ENCODE peak calls at places on chromosomes 4 and X, in nine cellular contexts. H is MM.1S; A is pancreas; G is CD4-positive, CD25-positive, alpha-beta regulatory T cell; R is thoracic aorta; Y is iPS DF 6.9; D is CD8-positive, alpha-beta memory T cell; Q is CD8-positive, alpha-beta T cell; U is mucosa of descending colon. N is an unnamed sample. For H3K4me1, the result is how much of the 10 kb centered on the place peaks cover.

GRCh38 chr4:1278336-1278670 is 11.4 kb upstream of the MAEA start:
- DNase-seq in H (no peak), A (no peak), G (no peak), R (no peak), Y (no peak), D (no peak), Q (no peak), U (no peak), N (no peak)

GRCh38 chr4:31104033-31104432 is 383.9 kb downstream of the PCDH7 start:
- DNase-seq in H (no peak), A (no peak), G (no peak), R (no peak), Y (no peak), D (no peak), Q (no peak), U (no peak), N (no peak)

GRCh38 chrX:150212672-150213480 is 150.2 kb upstream of the MAMLD1 start:
- DNase-seq in H (no peak), A (peak), G (no peak), R (no peak), Y (no peak), D (no peak), Q (no peak), U (no peak), N (no peak)

GRCh38 chr4:22720091-22720490 is 27.4 kb downstream of the GBA3 start:
- DNase-seq in H (no peak), A (no peak), G (no peak), R (no peak), Y (no peak), D (no peak), Q (no peak), U (no peak), N (no peak)

GRCh38 chr4:109398928-109399327 is 34.7 kb upstream of the SEC24B start:
- DNase-seq in H (no peak), A (no peak), G (no peak), R (no peak), Y (no peak), D (no peak), Q (no peak), U (no peak), N (no peak)

GRCh38 chrX:107228486-107228819 is 22.0 kb downstream of the DNAAF6 start:
- DNase-seq in H (no peak), A (no peak), G (no peak), R (no peak), Y (no peak), D (no peak), Q (no peak), U (no peak), N (no peak)

GRCh38 chr4:67712000-67712625 is 11.2 kb upstream of the UBA6 start:
- DNase-seq in H (no peak), A (no peak), G (no peak), R (no peak), Y (no peak), D (no peak), Q (no peak), U (no peak), N (no peak)

GRCh38 chr4:185480016-185480732 is 8.6 kb upstream of the CCDC110 start:
- DNase-seq in H (peak), A (no peak), G (no peak), R (no peak), Y (no peak), D (no peak), Q (no peak), U (no peak), N (peak)

GRCh38 chrX:111133389-111133788 is 37.4 kb downstream of the PAK3 start:
- DNase-seq in H (no peak), A (no peak), G (no peak), R (no peak), Y (no peak), D (no peak), Q (no peak), U (no peak), N (no peak)

GRCh38 chrX:91137881-91138280 is 296.8 kb upstream of the PABPC5 start:
- DNase-seq in H (no peak), A (no peak), G (no peak), R (no peak), Y (no peak), D (no peak), Q (no peak), U (no peak), N (no peak)

GRCh38 chrX:78131117-78131516 is 8.3 kb downstream of the TAF9B start:
- DNase-seq in H (no peak), A (no peak), G (no peak), R (no peak), Y (no peak), D (no peak), Q (no peak), U (no peak), N (no peak)

GRCh38 chrX:100098660-100099375 is 311.3 kb downstream of the PCDH19 start:
- DNase-seq in H (no peak), A (no peak), G (no peak), R (no peak), Y (no peak), D (no peak), Q (no peak), U (no peak), N (no peak)

GRCh38 chrX:153966841-153967535 is 4.6 kb downstream of the HCFC1 start:
- DNase-seq in H (no peak), A (no peak), G (no peak), R (no peak), Y (no peak), D (peak), Q (no peak), U (no peak), N (no peak)

GRCh38 chrX:39519213-39519544 is 578.6 kb downstream of the BCOR start:
- DNase-seq in H (no peak), A (no peak), G (no peak), R (no peak), Y (no peak), D (no peak), Q (no peak), U (no peak), N (no peak)

GRCh38 chr4:120568736-120569135 is 353.8 kb downstream of the PRDM5 start:
- DNase-seq in H (no peak), A (no peak), G (no peak), R (no peak), Y (no peak), D (no peak), Q (no peak), U (no peak), N (no peak)

GRCh38 chr4:78749258-78749971 is 26.7 kb upstream of the BMP2K start:
- DNase-seq in H (no peak), A (no peak), G (no peak), R (no peak), Y (no peak), D (no peak), Q (no peak), U (no peak), N (no peak)

GRCh38 chrX:77742788-77743476 is 43.1 kb downstream of the ATRX start:
- DNase-seq in H (no peak), A (no peak), G (no peak), R (peak), Y (no peak), D (no peak), Q (no peak), U (no peak), N (no peak)

GRCh38 chr4:183140911-183141320 is 41.9 kb downstream of the WWC2 start:
- DNase-seq in H (no peak), A (no peak), G (no peak), R (no peak), Y (no peak), D (no peak), Q (no peak), U (no peak), N (no peak)

GRCh38 chrX:96700625-96701024 is 16.0 kb downstream of the DIAPH2 start:
- DNase-seq in H (no peak), A (no peak), G (no peak), R (no peak), Y (no peak), D (no peak), Q (no peak), U (no peak), N (no peak)

GRCh38 chr4:110245567-110245966 is 47.2 kb upstream of the ELOVL6 start:
- DNase-seq in H (no peak), A (no peak), G (no peak), R (no peak), Y (no peak), D (no peak), Q (no peak), U (no peak), N (no peak)

GRCh38 chr4:187603093-187603395 is 392.5 kb upstream of the ZFP42 start:
- DNase-seq in H (no peak), A (no peak), G (no peak), R (no peak), Y (no peak), D (no peak), Q (no peak), U (no peak), N (no peak)

GRCh38 chr4:47315346-47315745 is 148.2 kb downstream of the COMMD8 start:
- DNase-seq in H (no peak), A (no peak), G (no peak), R (no peak), Y (no peak), D (no peak), Q (no peak), U (no peak), N (no peak)

GRCh38 chrX:16807976-16808542 is 21.8 kb downstream of the TXLNG start:
- DNase-seq in H (no peak), A (no peak), G (no peak), R (no peak), Y (no peak), D (no peak), Q (no peak), U (no peak), N (no peak)

DNA sequence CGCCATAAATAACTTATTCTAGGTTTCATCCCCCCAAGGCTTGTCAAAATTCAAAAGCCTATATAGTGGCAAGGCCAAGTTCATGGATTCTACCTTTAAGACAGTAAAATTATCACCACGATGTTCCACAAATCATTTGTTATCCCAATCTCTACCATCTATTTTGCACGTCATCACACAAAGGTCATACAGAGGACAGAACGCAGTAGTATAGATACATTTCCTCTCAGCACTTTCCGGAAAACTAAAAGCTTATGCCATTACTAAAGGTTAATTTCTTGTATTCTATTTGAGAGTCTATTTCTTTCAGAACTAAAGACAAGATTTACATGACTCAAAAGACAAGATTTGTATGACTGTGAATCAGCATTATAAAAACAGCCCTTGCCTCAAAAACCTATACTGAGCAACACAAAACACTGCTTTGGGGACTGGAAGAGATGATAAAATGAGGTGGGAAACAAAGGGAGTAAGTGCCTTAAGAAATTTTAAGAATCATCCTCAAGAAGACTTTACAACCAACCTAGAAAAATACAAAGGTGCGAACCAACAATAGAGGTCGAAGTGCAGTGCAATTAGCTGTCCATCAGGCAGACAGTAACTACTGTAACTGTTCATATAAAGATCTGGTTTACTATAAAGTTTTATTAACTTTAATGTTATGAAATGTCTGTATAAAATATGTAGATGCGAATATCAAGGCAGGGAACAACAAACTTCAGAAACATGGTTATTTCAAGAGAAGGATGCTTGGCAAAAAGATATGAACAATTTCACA is 7.6 kb downstream of the UBE2D3 start:
- DNase-seq in H (no peak), A (no peak), G (peak), R (no peak), Y (no peak), D (peak), Q (no peak), U (no peak), N (no peak)
- H3K4me3 ChIP-seq in H (no peak), A (no peak), G (peak), R (peak), Y (no peak), D (peak), Q (peak), U (no peak), N (no peak)

GRCh38 chr4:173261052-173261451 is 73.1 kb downstream of the HMGB2 start:
- DNase-seq in H (no peak), A (no peak), G (no peak), R (no peak), Y (no peak), D (no peak), Q (no peak), U (no peak), N (no peak)
- H3K4me1 ChIP-seq in H (under half), A (under half), G (under half), R (under half), Y (under half), D (under half), Q (under half), U (under half), N (half or more)

GRCh38 chrX:129953334-129953648 is 29.1 kb upstream of the BCORL1 start:
- DNase-seq in H (no peak), A (peak), G (no peak), R (no peak), Y (no peak), D (no peak), Q (no peak), U (no peak), N (no peak)
- H3K4me3 ChIP-seq in H (peak), A (no peak), G (peak), R (peak), Y (peak), D (no peak), Q (peak), U (no peak), N (peak)

GRCh38 chrX:72269671-72270251 is 7.3 kb downstream of the RPS4X start:
- DNase-seq in H (no peak), A (no peak), G (no peak), R (peak), Y (no peak), D (no peak), Q (peak), U (no peak), N (no peak)

GRCh38 chrX:72268601-72269365 is 8.3 kb downstream of the RPS4X start:
- DNase-seq in H (no peak), A (no peak), G (no peak), R (no peak), Y (no peak), D (no peak), Q (no peak), U (no peak), N (no peak)

GRCh38 chrX:72271091-72271490 is 6.0 kb downstream of the RPS4X start:
- DNase-seq in H (no peak), A (no peak), G (no peak), R (no peak), Y (no peak), D (no peak), Q (no peak), U (no peak), N (no peak)

GRCh38 chrX:72271812-72272211 is 5.2 kb downstream of the RPS4X start:
- DNase-seq in H (no peak), A (no peak), G (no peak), R (no peak), Y (no peak), D (no peak), Q (no peak), U (no peak), N (no peak)

GRCh38 chrX:72270316-72270866 is 6.7 kb downstream of the RPS4X start:
- DNase-seq in H (no peak), A (no peak), G (no peak), R (no peak), Y (no peak), D (no peak), Q (no peak), U (no peak), N (no peak)
- H3K4me1 ChIP-seq in H (under half), A (under half), G (under half), R (under half), Y (under half), D (under half), Q (under half), U (under half), N (under half)

DNA sequence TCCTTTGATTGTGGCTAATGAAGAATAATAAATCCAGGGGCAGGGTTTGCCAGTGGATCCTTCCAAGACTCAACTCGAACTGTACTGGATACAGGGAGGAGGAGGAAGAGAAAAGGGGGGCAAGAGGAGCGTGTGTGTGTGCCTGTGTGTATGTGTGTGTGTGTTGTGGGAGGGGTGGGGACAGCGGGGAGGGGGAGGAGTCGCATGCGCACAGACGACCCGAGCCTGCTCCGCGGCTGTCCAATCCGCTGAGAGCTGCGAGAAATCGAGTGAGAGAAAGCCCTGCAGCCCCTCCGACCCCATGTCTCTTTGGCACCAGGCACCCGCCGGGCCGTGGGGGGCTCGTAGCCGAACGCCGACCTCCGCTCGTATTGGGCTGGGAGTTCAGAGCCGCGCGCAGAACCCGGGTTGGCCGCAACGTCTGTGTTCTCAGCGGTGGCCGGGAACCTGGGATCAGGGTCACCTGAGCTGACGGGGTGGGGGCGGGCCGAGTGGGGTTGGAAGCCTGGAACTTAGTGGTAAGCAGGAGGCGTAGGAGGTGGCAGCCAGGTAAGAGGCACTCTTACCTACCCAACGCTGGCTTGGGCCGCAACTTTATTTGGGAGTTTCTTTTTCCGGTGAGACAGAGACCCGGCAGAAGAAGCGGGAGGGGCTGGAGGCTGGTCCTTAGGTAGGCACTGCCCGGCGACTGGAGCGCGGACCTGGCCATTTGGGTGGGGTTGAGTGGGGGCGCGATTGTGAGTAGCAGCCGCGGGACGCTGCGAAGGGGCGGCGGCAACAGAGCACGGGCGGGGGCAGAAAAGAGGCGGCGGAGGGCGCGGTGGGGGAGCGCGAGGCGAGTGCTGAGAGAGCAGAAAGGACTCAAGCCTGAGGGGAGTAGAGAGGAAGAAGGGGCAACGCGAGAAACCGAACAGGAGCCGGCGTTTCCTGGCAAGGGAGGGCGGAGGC is 566 bp upstream of the POU4F2 start:
- DNase-seq in H (no peak), A (peak), G (no peak), R (no peak), Y (no peak), D (no peak), Q (no peak), U (no peak), N (no peak)
- H3K4me3 ChIP-seq in H (no peak), A (no peak), G (no peak), R (peak), Y (peak), D (no peak), Q (no peak), U (no peak), N (no peak)

DNA sequence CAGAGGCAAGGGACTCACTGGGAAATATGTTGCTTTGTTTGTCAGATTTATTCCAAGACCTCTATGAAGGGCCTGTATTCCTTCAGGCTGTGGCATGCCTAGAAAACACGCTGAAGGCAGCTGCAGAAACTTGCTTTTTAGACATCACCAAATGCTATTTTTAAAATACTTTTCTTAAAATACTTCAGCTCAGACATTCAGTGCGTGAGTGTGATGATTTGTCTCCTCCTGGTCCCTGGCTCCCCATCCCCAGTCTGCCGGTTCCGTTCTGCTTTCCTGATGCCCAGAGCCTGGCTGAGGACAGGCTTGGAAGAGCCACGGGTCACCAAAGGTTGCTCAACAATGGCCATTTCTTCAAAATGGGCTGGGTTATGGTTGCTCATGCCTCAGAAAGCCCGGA is 55.0 kb downstream of the PSAPL1 start:
- DNase-seq in H (no peak), A (peak), G (no peak), R (no peak), Y (no peak), D (no peak), Q (no peak), U (no peak), N (no peak)
- H3K4me1 ChIP-seq in H (under half), A (under half), G (under half), R (under half), Y (under half), D (under half), Q (under half), U (under half), N (under half)

GRCh38 chr4:80265571-80266266 is 745 bp upstream of the FGF5 start:
- DNase-seq in H (no peak), A (no peak), G (no peak), R (no peak), Y (no peak), D (no peak), Q (no peak), U (no peak), N (no peak)

GRCh38 chr4:80266902-80267380 is 477 bp downstream of the FGF5 start:
- DNase-seq in H (no peak), A (peak), G (no peak), R (no peak), Y (no peak), D (no peak), Q (no peak), U (no peak), N (no peak)

GRCh38 chr4:80264825-80265224 is 1.6 kb upstream of the FGF5 start:
- DNase-seq in H (no peak), A (no peak), G (no peak), R (no peak), Y (no peak), D (no peak), Q (no peak), U (no peak), N (no peak)

GRCh38 chr4:80268081-80268823 is 1.8 kb downstream of the FGF5 start:
- DNase-seq in H (no peak), A (no peak), G (no peak), R (no peak), Y (no peak), D (no peak), Q (no peak), U (no peak), N (no peak)

DNA sequence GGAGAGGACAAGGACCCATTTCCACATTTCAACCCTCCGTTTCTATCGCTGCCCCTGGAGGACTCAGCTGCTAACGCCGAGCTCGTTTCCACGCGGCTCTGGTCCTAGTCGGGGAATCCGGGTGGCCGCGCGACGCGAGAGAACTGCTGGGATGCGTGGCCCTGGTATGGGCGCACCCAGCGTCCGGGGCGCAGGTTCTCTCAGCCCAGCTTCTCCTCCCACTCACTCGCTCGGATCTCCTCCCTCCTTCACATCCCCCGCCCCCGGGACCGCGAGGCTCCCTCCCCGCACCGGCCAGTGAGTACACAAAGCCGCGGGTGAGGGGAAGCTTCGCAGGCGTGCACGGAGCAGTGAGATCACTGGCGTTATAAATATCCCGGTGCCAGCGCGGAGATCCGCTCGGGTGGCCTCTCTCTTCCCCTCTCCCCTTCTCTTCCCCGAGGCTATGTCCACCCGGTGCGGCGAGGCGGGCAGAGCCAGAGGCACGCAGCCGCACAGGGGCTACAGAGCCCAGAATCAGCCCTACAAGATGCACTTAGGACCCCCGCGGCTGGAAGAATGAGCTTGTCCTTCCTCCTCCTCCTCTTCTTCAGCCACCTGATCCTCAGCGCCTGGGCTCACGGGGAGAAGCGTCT is at the start of gene FGF5:
- DNase-seq in H (peak), A (peak), G (no peak), R (no peak), Y (no peak), D (no peak), Q (no peak), U (peak), N (no peak)
- H3K4me3 ChIP-seq in H (peak), A (no peak), G (no peak), R (peak), Y (peak), D (no peak), Q (peak), U (no peak), N (no peak)

N was measured in OCI-LY7.